ENCODE peak calls at places on chromosome 14, in seven cellular contexts. U, V, J, Z, D, K and X are unnamed samples.
A peak's percentile ranks its signal among the peaks of the same experiment; 100 is the strongest.

GRCh38 chr14:76546426-76547221 is 170.7 kb downstream of the ESRRB start:
- DNase-seq in U (peak; percentile 72), V (no peak), J (no peak), Z (peak; percentile 30), D (no peak), K (no peak), X (peak; percentile 39)

GRCh38 chr14:61321385-61322010 is at the start of gene PRKCH:
- DNase-seq in U (peak; percentile 78), V (peak; percentile 86), J (peak; percentile 79), Z (peak; percentile 88), D (peak; percentile 45), K (peak; percentile 78), X (peak; percentile 67)

GRCh38 chr14:104437703-104438102 is 141.9 kb upstream of the C14orf180 start:
- DNase-seq in U (no peak), V (no peak), J (no peak), Z (no peak), D (no peak), K (no peak), X (no peak)

GRCh38 chr14:99862111-99862510 is 68.9 kb downstream of the EML1 start:
- DNase-seq in U (no peak), V (no peak), J (no peak), Z (no peak), D (no peak), K (no peak), X (no peak)

GRCh38 chr14:50083467-50084337 is 32.7 kb downstream of the VCPKMT start:
- DNase-seq in U (no peak), V (peak; percentile 80), J (no peak), Z (peak; percentile 78), D (no peak), K (no peak), X (no peak)

GRCh38 chr14:71538949-71539659 is 393.1 kb upstream of the RGS6 start:
- DNase-seq in U (peak; percentile 9), V (no peak), J (no peak), Z (no peak), D (no peak), K (no peak), X (no peak)

GRCh38 chr14:45185110-45185814 is 49.5 kb downstream of the FANCM start:
- DNase-seq in U (no peak), V (peak; percentile 40), J (no peak), Z (no peak), D (no peak), K (no peak), X (no peak)

GRCh38 chr14:87691482-87691881 is 301.5 kb downstream of the GALC start:
- DNase-seq in U (no peak), V (no peak), J (no peak), Z (no peak), D (no peak), K (no peak), X (no peak)

GRCh38 chr14:88270781-88271180 is 52.3 kb downstream of the KCNK10 start:
- DNase-seq in U (no peak), V (no peak), J (no peak), Z (no peak), D (no peak), K (no peak), X (no peak)

GRCh38 chr14:61388976-61389576 is 67.7 kb downstream of the PRKCH start:
- DNase-seq in U (peak; percentile 47), V (no peak), J (no peak), Z (no peak), D (no peak), K (no peak), X (no peak)

GRCh38 chr14:74697976-74698375 is 14.9 kb downstream of the AREL1 start:
- DNase-seq in U (no peak), V (no peak), J (no peak), Z (no peak), D (no peak), K (no peak), X (no peak)
- TF ChIP-seq CTCF in U (no peak), V (no peak), J (no peak), Z (no peak), D (no peak), K (no peak), X (no peak)

DNA sequence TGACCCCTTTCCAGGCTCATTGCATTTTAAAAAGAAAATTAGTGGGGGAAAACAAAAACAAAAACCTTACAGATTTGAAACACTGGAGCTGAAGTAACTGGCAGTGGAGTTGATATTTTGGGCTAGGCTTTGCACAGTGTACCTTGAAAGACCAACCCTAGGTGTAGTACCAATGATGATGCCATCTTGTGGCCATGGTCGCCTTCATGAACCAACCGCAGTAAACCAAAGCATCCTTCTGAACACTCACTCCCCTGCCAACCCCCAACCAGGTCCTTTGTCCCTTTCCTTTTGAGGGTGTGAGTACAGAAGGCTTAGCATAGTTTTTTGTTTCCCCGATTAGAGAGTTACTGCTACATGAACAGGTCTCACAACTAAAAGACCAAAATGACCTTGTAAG is 5.9 kb downstream of the TOMM20L start:
- DNase-seq in U (peak; percentile 9), V (no peak), J (no peak), Z (no peak), D (no peak), K (no peak), X (no peak)
- TF ChIP-seq CTCF in U (no peak), V (no peak), J (no peak), Z (no peak), D (no peak), K (no peak), X (no peak)

DNA sequence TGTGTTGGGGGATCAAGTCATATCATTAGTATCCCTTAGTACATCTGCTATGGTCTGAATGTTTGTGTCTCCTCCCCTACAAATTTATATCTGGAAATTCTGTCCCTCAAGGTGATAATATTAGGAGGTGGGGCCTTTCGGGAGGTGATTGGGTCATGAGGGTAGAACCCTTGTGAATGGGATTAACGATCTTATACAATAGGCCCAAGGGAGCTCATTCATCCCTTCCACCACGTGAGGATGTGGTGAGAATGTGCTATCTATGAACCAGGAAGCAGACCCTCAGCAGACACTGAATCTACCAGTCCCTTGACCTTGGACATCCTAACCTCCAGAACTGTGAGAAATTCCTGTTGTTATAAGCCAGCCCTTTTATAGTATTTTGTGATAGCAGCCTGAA is 110.7 kb downstream of the PTCSC3 start:
- DNase-seq in U (no peak), V (no peak), J (no peak), Z (no peak), D (no peak), K (no peak), X (no peak)
- TF ChIP-seq CTCF in U (no peak), V (no peak), J (no peak), Z (no peak), D (no peak), K (no peak), X (no peak)

DNA sequence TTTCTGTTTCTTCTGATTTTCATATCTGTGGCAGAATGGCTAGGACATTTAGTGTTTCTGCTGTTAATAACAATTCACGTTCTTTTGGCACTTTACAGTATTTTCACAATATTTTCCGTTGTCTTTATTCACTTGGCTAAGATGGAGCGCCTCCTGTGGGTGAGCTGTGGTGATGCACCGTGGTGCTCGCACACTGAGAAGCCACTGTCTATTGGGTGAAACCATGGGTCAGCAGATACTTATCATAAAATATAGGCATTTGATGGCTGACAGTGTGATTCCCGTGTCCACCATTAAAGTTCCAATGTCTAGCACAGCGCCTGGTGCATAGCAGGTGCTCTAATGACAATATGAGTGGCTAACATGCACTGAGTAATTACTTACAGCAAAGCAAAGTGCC is 141.8 kb downstream of the VRK1 start:
- DNase-seq in U (no peak), V (no peak), J (no peak), Z (peak; percentile 43), D (no peak), K (no peak), X (no peak)
- TF ChIP-seq CTCF in U (peak; percentile 21), V (peak; percentile 89), J (peak; percentile 67), Z (peak; percentile 58), D (no peak), K (no peak), X (no peak)

GRCh38 chr14:96098309-96098998 is 59.3 kb downstream of the C14orf132 start:
- DNase-seq in U (peak; percentile 76), V (no peak), J (no peak), Z (peak; percentile 58), D (no peak), K (peak; percentile 35), X (peak; percentile 54)
- TF ChIP-seq CTCF in U (peak; percentile 94), V (peak; percentile 83), J (peak; percentile 72), Z (peak; percentile 62), D (peak; percentile 47), K (peak; percentile 60), X (peak; percentile 66)

DNA sequence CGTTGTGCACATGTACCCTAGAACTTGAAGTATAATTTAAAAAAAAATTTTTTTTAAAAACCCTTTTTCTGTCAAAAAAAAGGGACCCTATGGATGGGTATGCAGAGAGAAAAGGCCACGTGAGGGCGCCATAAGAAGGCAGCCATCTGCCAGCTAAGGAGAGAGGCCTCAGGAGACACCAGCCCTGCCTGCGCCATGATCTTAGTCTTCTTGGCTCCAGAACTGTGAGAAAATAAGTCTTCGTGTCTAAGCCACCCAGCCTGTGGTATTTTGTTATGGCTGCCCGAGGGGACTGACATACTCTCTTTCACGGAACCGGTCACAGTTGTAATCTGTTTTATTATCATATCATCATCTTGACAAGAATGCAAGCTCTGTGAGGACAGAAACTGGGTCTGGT is 174.8 kb downstream of the EFCAB11 start:
- DNase-seq in U (no peak), V (no peak), J (no peak), Z (no peak), D (no peak), K (no peak), X (no peak)
- TF ChIP-seq CTCF in U (no peak), V (no peak), J (no peak), Z (no peak), D (no peak), K (no peak), X (no peak)

GRCh38 chr14:34461334-34462131 is 507 bp downstream of the SPTSSA start:
- DNase-seq in U (peak; percentile 62), V (no peak), J (no peak), Z (peak; percentile 60), D (peak; percentile 43), K (peak; percentile 63), X (peak; percentile 46)
- TF ChIP-seq CTCF in U (no peak), V (no peak), J (peak; percentile 29), Z (no peak), D (no peak), K (no peak), X (no peak)

GRCh38 chr14:90720336-90720735 is 95.9 kb downstream of the TTC7B start:
- DNase-seq in U (no peak), V (no peak), J (no peak), Z (no peak), D (no peak), K (no peak), X (no peak)
- TF ChIP-seq CTCF in U (no peak), V (no peak), J (no peak), Z (no peak), D (no peak), K (no peak), X (no peak)